ENCODE peak calls at places on chromosomes 16 and 17, in ten cellular contexts. One of them, this sample, is unnamed.

GRCh38 chr16:53745753-53746258 is 41.9 kb downstream of the FTO start:
- DNase-seq in lower leg skin: no peak
- DNase-seq in heart left ventricle: no peak
- DNase-seq in esophagus muscularis mucosa: no peak
- DNase-seq in colonic mucosa: no peak
- DNase-seq in astrocyte: peak
- DNase-seq in endothelial cell: no peak
- DNase-seq in lower lobe of right lung: no peak
- DNase-seq in BJ: no peak
- DNase-seq in mammary epithelial cell: peak
- DNase-seq in this sample: no peak

GRCh38 chr16:68921654-68922053 is 78.3 kb downstream of the TANGO6 start:
- DNase-seq in lower leg skin: no peak
- DNase-seq in heart left ventricle: no peak
- DNase-seq in esophagus muscularis mucosa: no peak
- DNase-seq in colonic mucosa: peak
- DNase-seq in astrocyte: peak
- DNase-seq in endothelial cell: no peak
- DNase-seq in lower lobe of right lung: no peak
- DNase-seq in BJ: no peak
- DNase-seq in mammary epithelial cell: peak
- DNase-seq in this sample: no peak

GRCh38 chr17:51347851-51348584 is 87.7 kb downstream of the UTP18 start:
- DNase-seq in lower leg skin: no peak
- DNase-seq in heart left ventricle: no peak
- DNase-seq in esophagus muscularis mucosa: no peak
- DNase-seq in colonic mucosa: no peak
- DNase-seq in astrocyte: no peak
- DNase-seq in endothelial cell: no peak
- DNase-seq in lower lobe of right lung: no peak
- DNase-seq in BJ: no peak
- DNase-seq in mammary epithelial cell: peak
- DNase-seq in this sample: no peak

GRCh38 chr17:1087381-1088241 is 90.7 kb downstream of the TIMM22 start:
- DNase-seq in lower leg skin: no peak
- DNase-seq in heart left ventricle: peak
- DNase-seq in esophagus muscularis mucosa: no peak
- DNase-seq in colonic mucosa: peak
- DNase-seq in astrocyte: peak
- DNase-seq in endothelial cell: peak
- DNase-seq in lower lobe of right lung: peak
- DNase-seq in BJ: no peak
- DNase-seq in mammary epithelial cell: peak
- DNase-seq in this sample: no peak

GRCh38 chr17:42484304-42484703 is 25.6 kb downstream of the ATP6V0A1 start:
- DNase-seq in lower leg skin: no peak
- DNase-seq in heart left ventricle: no peak
- DNase-seq in esophagus muscularis mucosa: no peak
- DNase-seq in colonic mucosa: peak
- DNase-seq in astrocyte: no peak
- DNase-seq in endothelial cell: no peak
- DNase-seq in lower lobe of right lung: no peak
- DNase-seq in BJ: no peak
- DNase-seq in mammary epithelial cell: no peak
- DNase-seq in this sample: no peak

GRCh38 chr16:14194706-14195105 is 123.6 kb downstream of the MRTFB start:
- DNase-seq in lower leg skin: no peak
- DNase-seq in heart left ventricle: no peak
- DNase-seq in esophagus muscularis mucosa: no peak
- DNase-seq in colonic mucosa: no peak
- DNase-seq in astrocyte: no peak
- DNase-seq in endothelial cell: no peak
- DNase-seq in lower lobe of right lung: no peak
- DNase-seq in BJ: no peak
- DNase-seq in mammary epithelial cell: no peak
- DNase-seq in this sample: no peak

GRCh38 chr17:79950306-79950705 is 85.4 kb downstream of the TBC1D16 start:
- DNase-seq in lower leg skin: no peak
- DNase-seq in heart left ventricle: no peak
- DNase-seq in esophagus muscularis mucosa: no peak
- DNase-seq in colonic mucosa: no peak
- DNase-seq in astrocyte: no peak
- DNase-seq in endothelial cell: no peak
- DNase-seq in lower lobe of right lung: peak
- DNase-seq in BJ: no peak
- DNase-seq in mammary epithelial cell: no peak
- DNase-seq in this sample: peak

GRCh38 chr17:58059141-58059540 is 24.1 kb upstream of the DYNLL2 start:
- DNase-seq in lower leg skin: no peak
- DNase-seq in heart left ventricle: no peak
- DNase-seq in esophagus muscularis mucosa: no peak
- DNase-seq in colonic mucosa: no peak
- DNase-seq in astrocyte: no peak
- DNase-seq in endothelial cell: no peak
- DNase-seq in lower lobe of right lung: no peak
- DNase-seq in BJ: no peak
- DNase-seq in mammary epithelial cell: no peak
- DNase-seq in this sample: no peak

GRCh38 chr16:48499822-48500440 is 110.0 kb downstream of the N4BP1 start:
- DNase-seq in lower leg skin: no peak
- DNase-seq in heart left ventricle: peak
- DNase-seq in esophagus muscularis mucosa: peak
- DNase-seq in colonic mucosa: no peak
- DNase-seq in astrocyte: peak
- DNase-seq in endothelial cell: no peak
- DNase-seq in lower lobe of right lung: no peak
- DNase-seq in BJ: peak
- DNase-seq in mammary epithelial cell: peak
- DNase-seq in this sample: no peak

GRCh38 chr16:88616320-88616719 is 22.1 kb upstream of the IL17C start:
- DNase-seq in lower leg skin: no peak
- DNase-seq in heart left ventricle: no peak
- DNase-seq in esophagus muscularis mucosa: no peak
- DNase-seq in colonic mucosa: peak
- DNase-seq in astrocyte: no peak
- DNase-seq in endothelial cell: no peak
- DNase-seq in lower lobe of right lung: peak
- DNase-seq in BJ: no peak
- DNase-seq in mammary epithelial cell: no peak
- DNase-seq in this sample: no peak

GRCh38 chr16:17930280-17930679 is 406.3 kb downstream of the NPIPA8 start:
- DNase-seq in lower leg skin: no peak
- DNase-seq in heart left ventricle: no peak
- DNase-seq in esophagus muscularis mucosa: no peak
- DNase-seq in colonic mucosa: no peak
- DNase-seq in astrocyte: no peak
- DNase-seq in endothelial cell: no peak
- DNase-seq in lower lobe of right lung: no peak
- DNase-seq in BJ: no peak
- DNase-seq in mammary epithelial cell: no peak
- DNase-seq in this sample: no peak

GRCh38 chr16:2464333-2464732 is 4.4 kb downstream of the TEDC2 start:
- DNase-seq in lower leg skin: no peak
- DNase-seq in heart left ventricle: no peak
- DNase-seq in esophagus muscularis mucosa: no peak
- DNase-seq in colonic mucosa: no peak
- DNase-seq in astrocyte: no peak
- DNase-seq in endothelial cell: no peak
- DNase-seq in lower lobe of right lung: no peak
- DNase-seq in BJ: no peak
- DNase-seq in mammary epithelial cell: no peak
- DNase-seq in this sample: no peak

GRCh38 chr16:2468142-2468724 is 2.9 kb upstream of the NTN3 start:
- DNase-seq in lower leg skin: no peak
- DNase-seq in heart left ventricle: no peak
- DNase-seq in esophagus muscularis mucosa: no peak
- DNase-seq in colonic mucosa: no peak
- DNase-seq in astrocyte: no peak
- DNase-seq in endothelial cell: no peak
- DNase-seq in lower lobe of right lung: no peak
- DNase-seq in BJ: no peak
- DNase-seq in mammary epithelial cell: peak
- DNase-seq in this sample: peak

GRCh38 chr16:2467301-2468141 is 3.6 kb upstream of the NTN3 start:
- DNase-seq in lower leg skin: peak
- DNase-seq in heart left ventricle: peak
- DNase-seq in esophagus muscularis mucosa: no peak
- DNase-seq in colonic mucosa: peak
- DNase-seq in astrocyte: peak
- DNase-seq in endothelial cell: peak
- DNase-seq in lower lobe of right lung: peak
- DNase-seq in BJ: no peak
- DNase-seq in mammary epithelial cell: peak
- DNase-seq in this sample: no peak

GRCh38 chr16:2466667-2467300 is 4.3 kb upstream of the NTN3 start:
- DNase-seq in lower leg skin: no peak
- DNase-seq in heart left ventricle: no peak
- DNase-seq in esophagus muscularis mucosa: no peak
- DNase-seq in colonic mucosa: no peak
- DNase-seq in astrocyte: no peak
- DNase-seq in endothelial cell: no peak
- DNase-seq in lower lobe of right lung: no peak
- DNase-seq in BJ: no peak
- DNase-seq in mammary epithelial cell: no peak
- DNase-seq in this sample: no peak

DNA sequence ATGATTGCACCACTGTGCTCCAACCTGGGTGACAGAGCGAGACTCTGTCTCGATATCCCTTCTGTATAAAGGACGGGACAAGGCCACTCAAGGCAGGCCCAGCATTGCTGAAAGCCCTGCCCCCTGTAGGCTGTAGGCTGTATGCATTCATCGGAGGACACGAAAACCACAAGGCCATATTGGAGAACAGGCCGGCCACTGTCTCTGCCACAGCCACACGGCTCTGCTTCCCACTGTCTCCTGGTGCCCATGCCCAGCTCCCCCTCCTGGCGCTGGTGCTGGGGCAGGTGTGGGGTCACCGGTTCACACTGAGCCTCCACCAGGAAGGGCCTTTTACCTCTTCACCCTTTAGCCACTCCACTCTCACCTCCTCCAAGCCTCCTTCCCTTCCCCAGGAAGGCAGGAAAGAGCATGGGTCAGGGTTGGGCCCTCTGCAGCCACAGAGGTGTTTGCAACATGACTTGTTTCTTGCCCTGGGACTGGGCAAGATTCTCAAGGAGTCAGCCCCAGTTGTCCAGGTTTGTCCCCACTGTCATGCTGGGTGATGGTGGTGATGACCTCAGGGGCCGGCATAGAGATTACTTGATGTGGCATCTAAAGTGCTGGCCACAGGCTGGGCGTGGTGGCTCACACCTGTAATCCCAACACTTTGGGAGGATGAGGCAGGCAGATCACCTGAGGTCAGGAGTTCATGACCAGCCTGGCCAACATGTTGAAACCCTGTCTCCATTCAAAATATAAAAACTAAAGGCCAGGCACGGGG is 5.3 kb upstream of the NTN3 start:
- DNase-seq in lower leg skin: no peak
- DNase-seq in heart left ventricle: no peak
- DNase-seq in esophagus muscularis mucosa: no peak
- DNase-seq in colonic mucosa: no peak
- DNase-seq in astrocyte: no peak
- DNase-seq in endothelial cell: no peak
- DNase-seq in lower lobe of right lung: no peak
- DNase-seq in BJ: no peak
- DNase-seq in mammary epithelial cell: no peak
- DNase-seq in this sample: no peak
- TF ChIP-seq CTCF in lower leg skin: no peak
- TF ChIP-seq CTCF in heart left ventricle: no peak
- TF ChIP-seq CTCF in esophagus muscularis mucosa: no peak
- TF ChIP-seq CTCF in colonic mucosa: no peak
- TF ChIP-seq CTCF in astrocyte: no peak
- TF ChIP-seq CTCF in endothelial cell: peak
- TF ChIP-seq CTCF in lower lobe of right lung: no peak
- TF ChIP-seq CTCF in BJ: peak
- TF ChIP-seq CTCF in mammary epithelial cell: no peak
- TF ChIP-seq CTCF in this sample: no peak

DNA sequence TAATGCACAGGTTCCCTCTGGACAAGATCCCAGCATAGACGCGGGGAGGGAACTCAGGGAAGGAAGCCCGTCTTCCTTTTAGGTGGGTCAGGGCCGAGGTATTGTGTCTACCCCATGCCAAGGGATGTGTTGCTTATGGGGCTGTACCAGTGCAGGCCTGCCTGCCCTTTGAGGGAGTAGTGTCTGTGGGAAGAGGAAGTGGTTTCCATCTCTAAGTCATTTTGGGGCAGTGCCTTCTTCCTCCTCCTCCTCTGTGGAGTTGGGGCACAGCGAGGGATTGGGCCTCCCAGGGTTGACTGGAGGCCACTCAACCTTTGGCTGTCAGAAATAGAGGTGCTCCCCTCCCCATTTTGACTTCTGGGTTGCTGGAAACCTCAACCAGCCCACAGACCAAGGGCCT is 26.5 kb downstream of the GJD3 start:
- DNase-seq in lower leg skin: no peak
- DNase-seq in heart left ventricle: no peak
- DNase-seq in esophagus muscularis mucosa: no peak
- DNase-seq in colonic mucosa: no peak
- DNase-seq in astrocyte: no peak
- DNase-seq in endothelial cell: no peak
- DNase-seq in lower lobe of right lung: no peak
- DNase-seq in BJ: no peak
- DNase-seq in mammary epithelial cell: no peak
- DNase-seq in this sample: no peak
- TF ChIP-seq CTCF in lower leg skin: no peak
- TF ChIP-seq CTCF in heart left ventricle: no peak
- TF ChIP-seq CTCF in esophagus muscularis mucosa: no peak
- TF ChIP-seq CTCF in colonic mucosa: no peak
- TF ChIP-seq CTCF in astrocyte: no peak
- TF ChIP-seq CTCF in endothelial cell: no peak
- TF ChIP-seq CTCF in lower lobe of right lung: no peak
- TF ChIP-seq CTCF in BJ: no peak
- TF ChIP-seq CTCF in mammary epithelial cell: no peak
- TF ChIP-seq CTCF in this sample: no peak

DNA sequence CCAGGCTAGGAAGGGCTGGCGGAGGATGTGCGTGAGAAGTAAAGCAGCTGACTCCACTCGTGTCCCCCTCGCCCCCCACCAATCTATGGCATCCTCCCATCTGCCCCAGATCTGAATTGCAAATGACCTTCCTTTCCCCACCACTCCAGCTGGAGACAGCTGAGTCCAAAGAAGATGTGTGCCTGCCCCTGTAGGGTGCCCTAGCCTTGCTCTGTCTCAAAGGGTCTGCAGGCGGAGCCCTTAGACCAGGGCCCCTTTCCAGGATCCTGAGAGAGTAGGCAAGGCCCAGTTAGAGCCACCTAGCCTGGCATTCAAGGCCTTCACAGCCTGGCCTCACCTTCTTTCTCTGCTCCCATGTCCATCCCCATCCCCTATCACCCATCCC is 66.7 kb upstream of the LHX1 start:
- DNase-seq in lower leg skin: no peak
- DNase-seq in heart left ventricle: no peak
- DNase-seq in esophagus muscularis mucosa: no peak
- DNase-seq in colonic mucosa: no peak
- DNase-seq in astrocyte: no peak
- DNase-seq in endothelial cell: no peak
- DNase-seq in lower lobe of right lung: no peak
- DNase-seq in BJ: no peak
- DNase-seq in mammary epithelial cell: no peak
- DNase-seq in this sample: no peak
- TF ChIP-seq CTCF in lower leg skin: no peak
- TF ChIP-seq CTCF in heart left ventricle: no peak
- TF ChIP-seq CTCF in esophagus muscularis mucosa: no peak
- TF ChIP-seq CTCF in colonic mucosa: no peak
- TF ChIP-seq CTCF in astrocyte: no peak
- TF ChIP-seq CTCF in endothelial cell: no peak
- TF ChIP-seq CTCF in lower lobe of right lung: no peak
- TF ChIP-seq CTCF in BJ: no peak
- TF ChIP-seq CTCF in mammary epithelial cell: no peak
- TF ChIP-seq CTCF in this sample: no peak

GRCh38 chr16:4271176-4272113 is 1.4 kb downstream of the TFAP4 start:
- DNase-seq in lower leg skin: peak
- DNase-seq in heart left ventricle: peak
- DNase-seq in esophagus muscularis mucosa: peak
- DNase-seq in colonic mucosa: peak
- DNase-seq in astrocyte: peak
- DNase-seq in endothelial cell: peak
- DNase-seq in lower lobe of right lung: peak
- DNase-seq in BJ: peak
- DNase-seq in mammary epithelial cell: peak
- DNase-seq in this sample: peak
- TF ChIP-seq CTCF in lower leg skin: no peak
- TF ChIP-seq CTCF in heart left ventricle: no peak
- TF ChIP-seq CTCF in esophagus muscularis mucosa: no peak
- TF ChIP-seq CTCF in colonic mucosa: no peak
- TF ChIP-seq CTCF in astrocyte: no peak
- TF ChIP-seq CTCF in endothelial cell: no peak
- TF ChIP-seq CTCF in lower lobe of right lung: peak
- TF ChIP-seq CTCF in BJ: no peak
- TF ChIP-seq CTCF in mammary epithelial cell: no peak
- TF ChIP-seq CTCF in this sample: no peak